ENCODE peak calls at places on chromosome 19, in seven cellular contexts. L, O, D, H, F, B and J are unnamed samples.
A peak's percentile ranks its signal among the peaks of the same experiment; 100 is the strongest.

GRCh38 chr19:9735986-9736385 is 32.6 kb downstream of the ZNF846 start:
- DNase-seq in L (no peak), O (no peak), D (no peak), H (no peak), F (no peak), B (no peak), J (no peak)

GRCh38 chr19:38247734-38248268 is 8.4 kb downstream of the PPP1R14A start:
- DNase-seq in L (no peak), O (no peak), D (no peak), H (peak; percentile 15), F (peak; percentile 88), B (peak; percentile 44), J (no peak)

GRCh38 chr19:4987692-4988370 is 18.9 kb downstream of the KDM4B start:
- DNase-seq in L (no peak), O (no peak), D (no peak), H (peak; percentile 29), F (peak; percentile 17), B (peak; percentile 23), J (no peak)

GRCh38 chr19:2239771-2240770 is 3.4 kb downstream of the SF3A2 start:
- DNase-seq in L (no peak), O (no peak), D (no peak), H (no peak), F (peak; percentile 56), B (peak; percentile 84), J (no peak)

GRCh38 chr19:45275370-45275971 is 24.4 kb downstream of the MARK4 start:
- DNase-seq in L (no peak), O (no peak), D (no peak), H (no peak), F (no peak), B (peak; percentile 34), J (no peak)

GRCh38 chr19:13091400-13092161 is 11.1 kb downstream of the LYL1 start:
- DNase-seq in L (no peak), O (peak; percentile 47), D (peak; percentile 59), H (peak; percentile 99), F (peak; percentile 92), B (peak; percentile 82), J (no peak)

GRCh38 chr19:13557756-13558398 is 51.6 kb upstream of the CACNA1A start:
- DNase-seq in L (no peak), O (no peak), D (peak; percentile 48), H (no peak), F (no peak), B (no peak), J (no peak)

GRCh38 chr19:39825531-39826076 is 8.4 kb downstream of the DYRK1B start:
- DNase-seq in L (no peak), O (no peak), D (no peak), H (peak; percentile 76), F (no peak), B (no peak), J (no peak)